ENCODE peak calls at places on chromosomes 2 and 18, in five cellular contexts. One of them, this sample, is unnamed.

GRCh38 chr2:232646726-232647125 is 13.3 kb downstream of the EFHD1 start:
- DNase-seq in upper lobe of right lung: no peak
- DNase-seq in HFFc6: no peak
- DNase-seq in activated CD4-positive, alpha-beta T cell treated with anti-CD3 and anti-CD28 coated beads for 36 hours: no peak
- DNase-seq in colonic mucosa: no peak
- DNase-seq in this sample: no peak

GRCh38 chr18:45565280-45565970 is 49.9 kb upstream of the SLC14A2 start:
- DNase-seq in upper lobe of right lung: no peak
- DNase-seq in HFFc6: no peak
- DNase-seq in activated CD4-positive, alpha-beta T cell treated with anti-CD3 and anti-CD28 coated beads for 36 hours: no peak
- DNase-seq in colonic mucosa: no peak
- DNase-seq in this sample: no peak

GRCh38 chr2:197269173-197269572 is 41.4 kb downstream of the ANKRD44 start:
- DNase-seq in upper lobe of right lung: no peak
- DNase-seq in HFFc6: peak; percentile 67
- DNase-seq in activated CD4-positive, alpha-beta T cell treated with anti-CD3 and anti-CD28 coated beads for 36 hours: peak; percentile 70
- DNase-seq in colonic mucosa: no peak
- DNase-seq in this sample: no peak

GRCh38 chr2:236250286-236250685 is 13.9 kb downstream of the ASB18 start:
- DNase-seq in upper lobe of right lung: no peak
- DNase-seq in HFFc6: no peak
- DNase-seq in activated CD4-positive, alpha-beta T cell treated with anti-CD3 and anti-CD28 coated beads for 36 hours: no peak
- DNase-seq in colonic mucosa: no peak
- DNase-seq in this sample: no peak

GRCh38 chr18:34283506-34283905 is 58.8 kb upstream of the NOL4 start:
- DNase-seq in upper lobe of right lung: no peak
- DNase-seq in HFFc6: no peak
- DNase-seq in activated CD4-positive, alpha-beta T cell treated with anti-CD3 and anti-CD28 coated beads for 36 hours: no peak
- DNase-seq in colonic mucosa: no peak
- DNase-seq in this sample: no peak

GRCh38 chr2:83817511-83817910 is 641.6 kb downstream of the SUCLG1 start:
- DNase-seq in upper lobe of right lung: no peak
- DNase-seq in HFFc6: no peak
- DNase-seq in activated CD4-positive, alpha-beta T cell treated with anti-CD3 and anti-CD28 coated beads for 36 hours: no peak
- DNase-seq in colonic mucosa: no peak
- DNase-seq in this sample: no peak

GRCh38 chr2:9637330-9637729 is 6.5 kb upstream of the YWHAQ start:
- DNase-seq in upper lobe of right lung: no peak
- DNase-seq in HFFc6: peak; percentile 62
- DNase-seq in activated CD4-positive, alpha-beta T cell treated with anti-CD3 and anti-CD28 coated beads for 36 hours: no peak
- DNase-seq in colonic mucosa: no peak
- DNase-seq in this sample: no peak

GRCh38 chr2:175180701-175181103 is 808 bp downstream of the ATP5MC3 start:
- DNase-seq in upper lobe of right lung: peak; percentile 70
- DNase-seq in HFFc6: peak; percentile 27
- DNase-seq in activated CD4-positive, alpha-beta T cell treated with anti-CD3 and anti-CD28 coated beads for 36 hours: peak; percentile 80
- DNase-seq in colonic mucosa: peak; percentile 71
- DNase-seq in this sample: peak; percentile 58

GRCh38 chr18:77047803-77048419 is 84.7 kb downstream of the MBP start:
- DNase-seq in upper lobe of right lung: no peak
- DNase-seq in HFFc6: no peak
- DNase-seq in activated CD4-positive, alpha-beta T cell treated with anti-CD3 and anti-CD28 coated beads for 36 hours: no peak
- DNase-seq in colonic mucosa: no peak
- DNase-seq in this sample: no peak

GRCh38 chr2:96212336-96212735 is 3.7 kb upstream of the STARD7 start:
- DNase-seq in upper lobe of right lung: no peak
- DNase-seq in HFFc6: no peak
- DNase-seq in activated CD4-positive, alpha-beta T cell treated with anti-CD3 and anti-CD28 coated beads for 36 hours: no peak
- DNase-seq in colonic mucosa: no peak
- DNase-seq in this sample: no peak

GRCh38 chr18:9774150-9774549 is 66.0 kb downstream of the RAB31 start:
- DNase-seq in upper lobe of right lung: no peak
- DNase-seq in HFFc6: no peak
- DNase-seq in activated CD4-positive, alpha-beta T cell treated with anti-CD3 and anti-CD28 coated beads for 36 hours: no peak
- DNase-seq in colonic mucosa: no peak
- DNase-seq in this sample: no peak

GRCh38 chr2:137977790-137978189 is 13.5 kb downstream of the HNMT start:
- DNase-seq in upper lobe of right lung: no peak
- DNase-seq in HFFc6: no peak
- DNase-seq in activated CD4-positive, alpha-beta T cell treated with anti-CD3 and anti-CD28 coated beads for 36 hours: no peak
- DNase-seq in colonic mucosa: no peak
- DNase-seq in this sample: no peak

GRCh38 chr18:58579561-58580047 is 49.3 kb downstream of the ALPK2 start:
- DNase-seq in upper lobe of right lung: no peak
- DNase-seq in HFFc6: peak; percentile 94
- DNase-seq in activated CD4-positive, alpha-beta T cell treated with anti-CD3 and anti-CD28 coated beads for 36 hours: no peak
- DNase-seq in colonic mucosa: no peak
- DNase-seq in this sample: no peak

GRCh38 chr2:207230261-207231105 is 64.7 kb upstream of the KLF7 start:
- DNase-seq in upper lobe of right lung: no peak
- DNase-seq in HFFc6: no peak
- DNase-seq in activated CD4-positive, alpha-beta T cell treated with anti-CD3 and anti-CD28 coated beads for 36 hours: no peak
- DNase-seq in colonic mucosa: no peak
- DNase-seq in this sample: no peak

GRCh38 chr2:130389363-130389762 is 33.5 kb downstream of the PTPN18 start:
- DNase-seq in upper lobe of right lung: no peak
- DNase-seq in HFFc6: no peak
- DNase-seq in activated CD4-positive, alpha-beta T cell treated with anti-CD3 and anti-CD28 coated beads for 36 hours: no peak
- DNase-seq in colonic mucosa: no peak
- DNase-seq in this sample: no peak

GRCh38 chr18:68797901-68798300 is at the start of gene CCDC102B:
- DNase-seq in upper lobe of right lung: no peak
- DNase-seq in HFFc6: peak; percentile 54
- DNase-seq in activated CD4-positive, alpha-beta T cell treated with anti-CD3 and anti-CD28 coated beads for 36 hours: no peak
- DNase-seq in colonic mucosa: no peak
- DNase-seq in this sample: no peak